ENCODE peak calls at places on chromosomes 12 and 14, in seven cellular contexts. O is renal cortical epithelial cell; U is central memory CD8-positive, alpha-beta T cell; Z is psoas muscle; L is NCI-H1105 treated with DMSO at 0.1 percent for 48 hours; K is sigmoid colon; Y is dorsolateral prefrontal cortex. E is an unnamed sample.

GRCh38 chr14:102278631-102278935 is 26.4 kb downstream of the MOK start:
- DNase-seq in O (no peak), Z (no peak), Y (no peak), K (no peak), U (no peak), L (no peak), E (no peak)

GRCh38 chr14:101558739-101559240 is 2.5 kb upstream of the DIO3 start:
- DNase-seq in Z (peak; percentile 5), O (no peak), Y (no peak), K (no peak), L (no peak), U (no peak), E (no peak)

GRCh38 chr14:97056086-97056485 is 258.9 kb downstream of the VRK1 start:
- DNase-seq in L (peak; percentile 73), O (no peak), Z (no peak), K (no peak), U (no peak), Y (no peak), E (no peak)

GRCh38 chr14:26137161-26137560 is 460.7 kb downstream of the NOVA1 start:
- DNase-seq in Z (no peak), L (no peak), Y (no peak), O (no peak), K (no peak), U (no peak), E (no peak)

GRCh38 chr14:79708991-79709390 is 502.3 kb downstream of the DIO2 start:
- DNase-seq in Y (no peak), Z (no peak), U (no peak), K (no peak), L (no peak), O (no peak), E (no peak)

GRCh38 chr14:27366596-27366995 is 768.8 kb upstream of the NOVA1 start:
- DNase-seq in Z (no peak), Y (no peak), K (no peak), L (no peak), O (no peak), U (no peak), E (no peak)

GRCh38 chr14:97046991-97047390 is 249.8 kb downstream of the VRK1 start:
- DNase-seq in Z (no peak), Y (no peak), L (no peak), U (no peak), K (no peak), O (no peak), E (no peak)

GRCh38 chr12:75658826-75659823 is 147.7 kb upstream of the KRR1 start:
- DNase-seq in Y (no peak), L (peak; percentile 85), O (peak; percentile 80), K (no peak), Z (no peak), U (no peak), E (peak; percentile 61)

GRCh38 chr14:54475911-54476310 is 12.9 kb downstream of the GMFB start:
- DNase-seq in U (no peak), L (no peak), K (no peak), Y (no peak), Z (no peak), O (no peak), E (no peak)

GRCh38 chr12:107514887-107515445 is 170.6 kb upstream of the PWP1 start:
- DNase-seq in L (no peak), O (peak; percentile 97), U (no peak), Z (no peak), K (no peak), Y (no peak), E (peak; percentile 91)

GRCh38 chr14:106586098-106586704 is 1059.8 kb downstream of the TMEM121 start:
- DNase-seq in U (peak; percentile 47), L (peak; percentile 54), Z (no peak), Y (no peak), O (no peak), K (no peak), E (no peak)

GRCh38 chr14:50085570-50086315 is 30.6 kb downstream of the VCPKMT start:
- DNase-seq in Y (no peak), Z (no peak), O (peak; percentile 73), K (no peak), L (no peak), U (peak; percentile 31), E (no peak)

GRCh38 chr14:105022276-105022670 is 1.4 kb upstream of the CDCA4 start:
- DNase-seq in Y (no peak), U (no peak), K (no peak), Z (no peak), L (no peak), O (no peak), E (no peak)

GRCh38 chr14:72444701-72445100 is 449.2 kb downstream of the DPF3 start:
- DNase-seq in Z (no peak), L (no peak), U (no peak), O (peak; percentile 15), Y (no peak), K (no peak), E (no peak)

GRCh38 chr12:31736472-31736871 is 7.7 kb upstream of the AMN1 start:
- DNase-seq in Z (no peak), U (no peak), K (no peak), L (no peak), Y (no peak), O (peak; percentile 88), E (no peak)

E was measured in epithelial cell of proximal tubule.